ENCODE peak calls at places on chromosomes 13 and 19, in seven cellular contexts. One of them, this sample, is unnamed.

GRCh38 chr19:43779820-43780219 is 953 bp downstream of the KCNN4 start:
- DNase-seq in mesenchymal stem cell: no peak
- DNase-seq in mesendoderm: no peak
- DNase-seq in H9: no peak
- DNase-seq in H1: no peak
- DNase-seq in neuronal stem cell: no peak
- DNase-seq in IMR-90: no peak
- DNase-seq in this sample: no peak

GRCh38 chr13:29859971-29860370 is 9.6 kb upstream of the UBL3 start:
- DNase-seq in neuronal stem cell: no peak
- DNase-seq in H1: no peak
- DNase-seq in mesenchymal stem cell: peak
- DNase-seq in H9: no peak
- DNase-seq in mesendoderm: no peak
- DNase-seq in IMR-90: peak
- DNase-seq in this sample: peak

GRCh38 chr19:17081672-17082630 is 6.4 kb downstream of the MYO9B start:
- DNase-seq in IMR-90: no peak
- DNase-seq in mesendoderm: peak
- DNase-seq in mesenchymal stem cell: no peak
- DNase-seq in H9: no peak
- DNase-seq in neuronal stem cell: no peak
- DNase-seq in H1: no peak
- DNase-seq in this sample: no peak

GRCh38 chr19:41328157-41328817 is 18.3 kb downstream of the CCDC97 start:
- DNase-seq in mesendoderm: no peak
- DNase-seq in mesenchymal stem cell: peak
- DNase-seq in H1: no peak
- DNase-seq in IMR-90: peak
- DNase-seq in neuronal stem cell: no peak
- DNase-seq in H9: no peak
- DNase-seq in this sample: peak

GRCh38 chr19:5131031-5131865 is 162.3 kb downstream of the KDM4B start:
- DNase-seq in H9: no peak
- DNase-seq in mesendoderm: no peak
- DNase-seq in H1: no peak
- DNase-seq in IMR-90: no peak
- DNase-seq in mesenchymal stem cell: no peak
- DNase-seq in neuronal stem cell: no peak
- DNase-seq in this sample: no peak

GRCh38 chr13:46354143-46355087 is 32.6 kb downstream of the RUBCNL start:
- DNase-seq in neuronal stem cell: no peak
- DNase-seq in H9: no peak
- DNase-seq in mesenchymal stem cell: peak
- DNase-seq in IMR-90: peak
- DNase-seq in mesendoderm: no peak
- DNase-seq in H1: no peak
- DNase-seq in this sample: peak

GRCh38 chr13:72652681-72653080 is 74.7 kb downstream of the MZT1 start:
- DNase-seq in mesenchymal stem cell: no peak
- DNase-seq in H1: no peak
- DNase-seq in IMR-90: no peak
- DNase-seq in H9: no peak
- DNase-seq in neuronal stem cell: no peak
- DNase-seq in mesendoderm: no peak
- DNase-seq in this sample: no peak

GRCh38 chr19:21256722-21257121 is 72.5 kb downstream of the ZNF708 start:
- DNase-seq in mesenchymal stem cell: no peak
- DNase-seq in mesendoderm: peak
- DNase-seq in H1: no peak
- DNase-seq in IMR-90: peak
- DNase-seq in neuronal stem cell: no peak
- DNase-seq in H9: no peak
- DNase-seq in this sample: peak

GRCh38 chr13:25581351-25581750 is 209.6 kb downstream of the ATP8A2 start:
- DNase-seq in IMR-90: no peak
- DNase-seq in mesenchymal stem cell: no peak
- DNase-seq in mesendoderm: no peak
- DNase-seq in H1: no peak
- DNase-seq in neuronal stem cell: no peak
- DNase-seq in H9: no peak
- DNase-seq in this sample: no peak

GRCh38 chr13:95643814-95644598 is 500 bp downstream of the DZIP1 start:
- DNase-seq in H1: peak
- DNase-seq in IMR-90: peak
- DNase-seq in H9: peak
- DNase-seq in neuronal stem cell: no peak
- DNase-seq in mesendoderm: peak
- DNase-seq in mesenchymal stem cell: peak
- DNase-seq in this sample: no peak

GRCh38 chr19:30546332-30546731 is 174.1 kb downstream of the ZNF536 start:
- DNase-seq in IMR-90: no peak
- DNase-seq in H9: no peak
- DNase-seq in mesendoderm: no peak
- DNase-seq in H1: no peak
- DNase-seq in mesenchymal stem cell: no peak
- DNase-seq in neuronal stem cell: no peak
- DNase-seq in this sample: no peak

GRCh38 chr19:30545752-30546151 is 173.6 kb downstream of the ZNF536 start:
- DNase-seq in H9: no peak
- DNase-seq in IMR-90: no peak
- DNase-seq in mesenchymal stem cell: no peak
- DNase-seq in H1: no peak
- DNase-seq in mesendoderm: no peak
- DNase-seq in neuronal stem cell: no peak
- DNase-seq in this sample: no peak

GRCh38 chr19:30543243-30543945 is 171.2 kb downstream of the ZNF536 start:
- DNase-seq in H9: no peak
- DNase-seq in neuronal stem cell: no peak
- DNase-seq in IMR-90: no peak
- DNase-seq in mesendoderm: no peak
- DNase-seq in H1: no peak
- DNase-seq in mesenchymal stem cell: no peak
- DNase-seq in this sample: no peak

GRCh38 chr19:30549151-30549550 is 177.0 kb downstream of the ZNF536 start:
- DNase-seq in mesendoderm: no peak
- DNase-seq in neuronal stem cell: no peak
- DNase-seq in H1: no peak
- DNase-seq in mesenchymal stem cell: no peak
- DNase-seq in H9: no peak
- DNase-seq in IMR-90: no peak
- DNase-seq in this sample: no peak

GRCh38 chr19:30547192-30547591 is 175.0 kb downstream of the ZNF536 start:
- DNase-seq in mesendoderm: no peak
- DNase-seq in IMR-90: no peak
- DNase-seq in neuronal stem cell: no peak
- DNase-seq in H1: no peak
- DNase-seq in mesenchymal stem cell: no peak
- DNase-seq in H9: no peak
- DNase-seq in this sample: no peak
- H2AK5ac ChIP-seq in mesendoderm: no peak
- H2AK5ac ChIP-seq in IMR-90: no peak
- H2AK5ac ChIP-seq in neuronal stem cell: no peak
- H2AK5ac ChIP-seq in H1: no peak
- H2AK5ac ChIP-seq in mesenchymal stem cell: no peak
- H2AK5ac ChIP-seq in H9: no peak
- H2AK5ac ChIP-seq in this sample: no peak

GRCh38 chr13:82088781-82089180 is 1747.9 kb upstream of the SPRY2 start:
- DNase-seq in H9: no peak
- DNase-seq in neuronal stem cell: no peak
- DNase-seq in H1: no peak
- DNase-seq in mesenchymal stem cell: peak
- DNase-seq in mesendoderm: no peak
- DNase-seq in IMR-90: no peak
- DNase-seq in this sample: no peak

GRCh38 chr13:82096256-82096655 is 1755.3 kb upstream of the SPRY2 start:
- DNase-seq in neuronal stem cell: no peak
- DNase-seq in mesendoderm: no peak
- DNase-seq in mesenchymal stem cell: no peak
- DNase-seq in H9: no peak
- DNase-seq in H1: no peak
- DNase-seq in IMR-90: no peak
- DNase-seq in this sample: no peak

DNA sequence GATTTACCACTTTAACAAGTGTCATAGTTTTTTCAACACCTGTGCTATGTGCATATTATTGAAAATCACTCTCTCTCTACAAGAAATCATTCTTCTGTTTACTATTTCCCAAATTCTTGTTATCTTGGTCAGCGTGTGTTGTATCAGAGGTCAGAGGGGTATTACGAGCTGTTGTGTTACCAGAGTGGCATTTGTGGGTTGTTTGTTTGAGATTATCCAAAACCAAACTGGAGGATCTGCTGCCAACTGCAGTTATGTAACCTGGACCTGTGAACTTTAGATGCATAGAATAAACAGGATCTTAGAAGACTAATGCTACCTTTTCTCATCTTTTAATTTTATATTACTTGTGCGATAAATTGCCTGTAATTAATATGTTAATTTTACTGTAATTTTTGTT is 1751.4 kb upstream of the SPRY2 start:
- DNase-seq in mesenchymal stem cell: no peak
- DNase-seq in H1: no peak
- DNase-seq in IMR-90: no peak
- DNase-seq in neuronal stem cell: no peak
- DNase-seq in H9: no peak
- DNase-seq in mesendoderm: no peak
- DNase-seq in this sample: no peak
- H2AK5ac ChIP-seq in mesenchymal stem cell: no peak
- H2AK5ac ChIP-seq in H1: no peak
- H2AK5ac ChIP-seq in IMR-90: no peak
- H2AK5ac ChIP-seq in neuronal stem cell: no peak
- H2AK5ac ChIP-seq in H9: no peak
- H2AK5ac ChIP-seq in mesendoderm: no peak
- H2AK5ac ChIP-seq in this sample: no peak

DNA sequence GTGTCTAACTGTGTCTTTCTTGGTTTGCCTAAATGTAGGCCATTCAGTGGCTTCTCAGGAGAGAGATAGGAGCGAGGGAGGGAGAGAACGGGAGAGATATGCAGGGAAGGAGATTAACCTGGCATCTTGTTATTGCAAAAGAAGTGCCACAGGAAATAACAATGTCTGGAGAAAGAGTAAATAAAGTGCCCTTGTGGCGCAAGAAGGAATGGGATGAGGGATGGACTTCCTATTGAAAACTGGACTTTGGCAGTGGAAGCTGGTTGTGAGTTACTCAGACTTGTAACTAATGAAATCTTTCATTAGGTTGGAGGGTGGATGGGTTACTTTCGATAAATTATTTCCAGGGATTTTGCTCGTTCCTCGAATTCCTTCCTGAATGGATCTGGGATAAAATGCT is 136.1 kb downstream of the LACC1 start:
- DNase-seq in IMR-90: no peak
- DNase-seq in mesendoderm: no peak
- DNase-seq in H9: no peak
- DNase-seq in mesenchymal stem cell: no peak
- DNase-seq in H1: no peak
- DNase-seq in neuronal stem cell: no peak
- DNase-seq in this sample: no peak
- H2AK5ac ChIP-seq in IMR-90: no peak
- H2AK5ac ChIP-seq in mesendoderm: no peak
- H2AK5ac ChIP-seq in H9: no peak
- H2AK5ac ChIP-seq in mesenchymal stem cell: no peak
- H2AK5ac ChIP-seq in H1: no peak
- H2AK5ac ChIP-seq in neuronal stem cell: no peak
- H2AK5ac ChIP-seq in this sample: no peak

GRCh38 chr13:108645376-108645775 is 16.0 kb downstream of the MYO16 start:
- DNase-seq in neuronal stem cell: no peak
- DNase-seq in IMR-90: no peak
- DNase-seq in H9: no peak
- DNase-seq in H1: no peak
- DNase-seq in mesenchymal stem cell: no peak
- DNase-seq in mesendoderm: no peak
- DNase-seq in this sample: no peak
- H2AK5ac ChIP-seq in neuronal stem cell: no peak
- H2AK5ac ChIP-seq in IMR-90: no peak
- H2AK5ac ChIP-seq in H9: no peak
- H2AK5ac ChIP-seq in H1: no peak
- H2AK5ac ChIP-seq in mesenchymal stem cell: no peak
- H2AK5ac ChIP-seq in mesendoderm: no peak
- H2AK5ac ChIP-seq in this sample: no peak

GRCh38 chr19:57362997-57363705 is at the start of the genes TRAPPC2B and ZNF547:
- DNase-seq in mesenchymal stem cell: peak
- DNase-seq in IMR-90: peak
- DNase-seq in neuronal stem cell: peak
- DNase-seq in H9: peak
- DNase-seq in H1: peak
- DNase-seq in mesendoderm: peak
- DNase-seq in this sample: peak
- H2AK5ac ChIP-seq in mesenchymal stem cell: no peak
- H2AK5ac ChIP-seq in IMR-90: peak
- H2AK5ac ChIP-seq in neuronal stem cell: peak
- H2AK5ac ChIP-seq in H9: no peak
- H2AK5ac ChIP-seq in H1: no peak
- H2AK5ac ChIP-seq in mesendoderm: no peak
- H2AK5ac ChIP-seq in this sample: peak

DNA sequence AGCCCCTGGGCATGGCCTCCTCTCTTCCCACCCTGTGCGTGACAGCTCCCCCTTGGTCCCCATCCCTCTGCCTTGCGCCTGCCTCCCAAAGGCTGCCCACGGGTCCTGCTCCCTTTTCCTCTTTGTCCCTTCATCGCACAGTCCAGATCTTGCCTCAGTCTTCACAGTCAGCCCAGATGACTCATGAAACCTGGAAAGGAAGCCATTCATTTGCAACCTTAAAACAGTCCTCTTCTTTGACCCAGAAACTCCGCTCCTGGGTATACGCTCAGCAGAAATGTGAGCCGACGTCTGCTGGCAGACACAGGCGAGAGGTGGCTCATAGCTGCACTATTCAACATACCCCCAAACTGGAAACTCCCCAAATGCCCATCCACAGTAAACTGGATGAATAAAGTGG is 13.6 kb upstream of the PEPD start:
- DNase-seq in neuronal stem cell: no peak
- DNase-seq in mesenchymal stem cell: no peak
- DNase-seq in IMR-90: peak
- DNase-seq in H9: no peak
- DNase-seq in mesendoderm: no peak
- DNase-seq in H1: no peak
- DNase-seq in this sample: no peak
- H2AK5ac ChIP-seq in neuronal stem cell: no peak
- H2AK5ac ChIP-seq in mesenchymal stem cell: no peak
- H2AK5ac ChIP-seq in IMR-90: no peak
- H2AK5ac ChIP-seq in H9: no peak
- H2AK5ac ChIP-seq in mesendoderm: no peak
- H2AK5ac ChIP-seq in H1: peak
- H2AK5ac ChIP-seq in this sample: no peak

This sample was measured in trophoblast cell.